ENCODE peak calls at places on chromosomes 5 and 9, in five cellular contexts. Q, O, E, N and J are unnamed samples. For H3K4me1, the result is how much of the 10 kb centered on the place peaks cover.

GRCh38 chr5:440413-441180 is 2.4 kb upstream of the EXOC3 start:
- DNase-seq in Q (no peak), O (no peak), E (no peak), N (no peak), J (no peak)

GRCh38 chr5:124735169-124735858 is 11.1 kb downstream of the ZNF608 start:
- DNase-seq in Q (peak), O (no peak), E (no peak), N (peak), J (peak)

GRCh38 chr5:16713386-16713928 is 96.7 kb upstream of the RETREG1 start:
- DNase-seq in Q (peak), O (no peak), E (no peak), N (peak), J (no peak)

GRCh38 chr9:124399323-124399962 is 15.8 kb downstream of the PSMB7 start:
- DNase-seq in Q (peak), O (no peak), E (no peak), N (peak), J (no peak)

GRCh38 chr9:92278117-92278516 is 15.4 kb downstream of the IARS1 start:
- DNase-seq in Q (no peak), O (no peak), E (no peak), N (no peak), J (no peak)

GRCh38 chr9:5263568-5264218 is 32.5 kb downstream of the INSL4 start:
- DNase-seq in Q (peak), O (peak), E (no peak), N (peak), J (peak)

GRCh38 chr9:88458716-88459115 is 70.5 kb downstream of the SPIN1 start:
- DNase-seq in Q (peak), O (no peak), E (no peak), N (no peak), J (no peak)

GRCh38 chr5:84287964-84288363 is 96.7 kb downstream of the EDIL3 start:
- DNase-seq in Q (peak), O (peak), E (no peak), N (no peak), J (no peak)

GRCh38 chr9:98168952-98169488 is 23.4 kb downstream of the CORO2A start:
- DNase-seq in Q (peak), O (no peak), E (no peak), N (peak), J (peak)

GRCh38 chr9:69946800-69947437 is 96.7 kb upstream of the MAMDC2 start:
- DNase-seq in Q (peak), O (peak), E (no peak), N (no peak), J (no peak)

GRCh38 chr5:126359884-126360283 is 63.3 kb upstream of the GRAMD2B start:
- DNase-seq in Q (peak), O (no peak), E (no peak), N (no peak), J (no peak)

GRCh38 chr9:76761448-76761847 is 2.8 kb upstream of the PCA3 start:
- DNase-seq in Q (peak), O (peak), E (no peak), N (no peak), J (no peak)

GRCh38 chr5:128965638-128966302 is 482 bp downstream of the SLC27A6 start:
- DNase-seq in Q (no peak), O (no peak), E (no peak), N (no peak), J (no peak)

GRCh38 chr5:67495072-67495471 is 298.5 kb upstream of the CD180 start:
- DNase-seq in Q (no peak), O (no peak), E (no peak), N (no peak), J (no peak)

GRCh38 chr9:125240649-125240999 is 519 bp downstream of the HSPA5 start:
- DNase-seq in Q (peak), O (no peak), E (peak), N (peak), J (peak)

GRCh38 chr5:92527311-92528078 is 1053.5 kb downstream of the NR2F1-AS1 start:
- DNase-seq in Q (peak), O (no peak), E (no peak), N (no peak), J (no peak)

GRCh38 chr9:110008663-110009062 is 199.3 kb downstream of the C9orf152 start:
- DNase-seq in Q (no peak), O (no peak), E (no peak), N (no peak), J (no peak)

GRCh38 chr5:149801307-149801985 is 71.3 kb downstream of the PPARGC1B start:
- DNase-seq in Q (no peak), O (no peak), E (no peak), N (no peak), J (no peak)

GRCh38 chr5:11494340-11494739 is 409.9 kb downstream of the CTNND2 start:
- DNase-seq in Q (no peak), O (no peak), E (no peak), N (no peak), J (no peak)

GRCh38 chr9:134381671-134382505 is 55.6 kb downstream of the RXRA start:
- DNase-seq in Q (peak), O (no peak), E (no peak), N (no peak), J (no peak)

GRCh38 chr9:122941560-122942234 is 877 bp downstream of the RABGAP1 start:
- DNase-seq in Q (peak), O (peak), E (no peak), N (no peak), J (no peak)

GRCh38 chr9:122940603-122941559 is at the start of gene RABGAP1:
- DNase-seq in Q (peak), O (peak), E (peak), N (peak), J (peak)

GRCh38 chr9:122939611-122940010 is 1.2 kb upstream of the RABGAP1 start:
- DNase-seq in Q (no peak), O (no peak), E (no peak), N (no peak), J (no peak)

GRCh38 chr9:122936464-122936863 is 4.4 kb upstream of the RABGAP1 start:
- DNase-seq in Q (no peak), O (no peak), E (no peak), N (no peak), J (peak)

DNA sequence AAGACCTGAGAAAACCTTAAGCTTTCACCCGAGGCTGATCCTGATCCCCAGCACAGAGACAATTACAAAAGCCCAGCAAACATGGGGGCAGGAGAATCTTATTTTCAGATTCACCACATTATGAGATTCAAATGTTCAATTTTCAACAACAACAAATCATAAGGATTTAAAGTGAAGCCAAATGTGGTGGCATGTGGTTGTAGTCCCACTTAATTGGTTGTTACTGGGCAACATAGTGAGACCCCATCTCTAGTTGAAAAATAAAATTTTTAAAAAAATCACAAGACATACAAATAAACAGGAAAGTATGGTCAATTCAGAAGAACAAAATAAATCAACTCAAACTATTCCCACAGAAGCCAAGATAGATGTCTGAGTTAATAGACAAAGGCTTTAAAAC is 3.9 kb upstream of the RABGAP1 start:
- DNase-seq in Q (no peak), O (no peak), E (no peak), N (no peak), J (no peak)
- H3K4me1 ChIP-seq in Q (under half), O (under half), E (under half), N (under half), J (under half)

GRCh38 chr9:136973618-136974617 is 3.4 kb upstream of the PTGDS start:
- DNase-seq in Q (no peak), O (no peak), E (no peak), N (no peak), J (no peak)

GRCh38 chr9:136978073-136978864 is 965 bp downstream of the PTGDS start:
- DNase-seq in Q (peak), O (peak), E (no peak), N (peak), J (no peak)

GRCh38 chr9:136974834-136975535 is 2.3 kb upstream of the PTGDS start:
- DNase-seq in Q (no peak), O (no peak), E (no peak), N (no peak), J (no peak)

GRCh38 chr9:136977223-136978072 is at the start of gene PTGDS:
- DNase-seq in Q (peak), O (no peak), E (no peak), N (peak), J (no peak)

GRCh38 chr9:136975624-136976023 is 1.7 kb upstream of the PTGDS start:
- DNase-seq in Q (peak), O (no peak), E (no peak), N (peak), J (no peak)
- H3K4me3 ChIP-seq in Q (no peak), O (no peak), E (no peak), N (no peak), J (no peak)

DNA sequence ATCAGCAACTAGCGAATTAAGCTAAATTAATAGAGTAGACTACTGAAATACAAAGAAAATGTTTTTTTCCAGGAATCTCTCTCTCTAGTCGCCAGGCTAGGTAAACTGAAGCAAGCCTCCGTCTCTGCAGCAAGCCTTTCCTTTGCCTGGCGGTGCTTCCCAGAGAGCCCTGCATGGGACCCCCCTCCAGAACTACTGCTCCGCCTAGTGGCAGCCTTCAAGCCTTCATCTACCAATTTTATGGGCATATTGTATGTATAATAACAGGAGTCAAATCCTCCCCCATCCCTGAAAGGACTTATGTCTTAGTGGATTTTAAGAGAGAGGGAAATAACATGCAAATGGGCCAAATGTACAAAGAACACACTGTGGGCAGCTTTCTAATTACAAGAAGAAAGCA is 241.9 kb downstream of the SAXO1 start:
- DNase-seq in Q (peak), O (no peak), E (no peak), N (peak), J (peak)
- TF ChIP-seq CTCF in Q (peak), O (peak), E (no peak), N (peak), J (peak)

DNA sequence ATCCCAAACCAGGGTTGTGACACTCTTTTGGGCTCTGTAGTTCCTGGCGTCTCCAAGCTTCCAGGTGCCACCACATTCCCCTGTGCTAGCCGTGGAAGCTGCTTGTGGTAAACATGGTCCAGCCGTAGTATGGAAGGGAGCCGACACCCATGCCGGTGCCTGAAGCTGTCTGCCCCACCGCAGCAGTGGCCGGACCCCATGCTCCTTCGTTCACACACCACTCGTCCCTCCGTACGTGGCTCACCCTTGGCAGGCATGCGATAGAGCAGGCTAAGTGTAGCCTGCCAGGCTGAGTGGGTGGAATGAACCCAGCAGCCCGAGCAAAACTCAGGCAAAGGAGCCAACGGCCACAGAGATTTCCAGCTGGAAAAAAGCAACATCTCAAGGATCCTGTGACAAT is 2030.4 kb downstream of the EFNA5 start:
- DNase-seq in Q (no peak), O (no peak), E (peak), N (no peak), J (no peak)
- H3K4me1 ChIP-seq in Q (under half), O (under half), E (under half), N (under half), J (under half)

DNA sequence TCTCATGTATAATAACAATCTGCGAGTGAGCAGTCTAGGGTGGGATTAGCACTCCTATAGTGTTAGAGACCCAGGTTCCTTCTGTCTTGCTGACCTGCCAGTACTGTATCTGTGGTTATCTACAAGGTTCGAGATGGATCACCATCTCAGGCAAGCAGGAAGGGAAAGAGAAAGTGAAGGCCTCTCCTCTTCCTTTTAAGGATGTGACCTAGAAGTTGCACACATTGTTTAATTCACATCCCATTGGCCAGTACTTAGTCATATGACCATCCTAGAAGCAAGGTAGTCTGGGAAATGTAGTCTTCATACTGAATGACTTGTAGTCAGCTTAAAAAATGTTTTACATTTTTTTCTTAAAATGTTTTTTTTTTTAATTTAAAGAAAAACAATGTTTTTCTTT is 168.6 kb downstream of the CARTPT start:
- DNase-seq in Q (peak), O (peak), E (no peak), N (peak), J (peak)
- H3K4me3 ChIP-seq in Q (no peak), O (no peak), E (no peak), N (no peak), J (no peak)

DNA sequence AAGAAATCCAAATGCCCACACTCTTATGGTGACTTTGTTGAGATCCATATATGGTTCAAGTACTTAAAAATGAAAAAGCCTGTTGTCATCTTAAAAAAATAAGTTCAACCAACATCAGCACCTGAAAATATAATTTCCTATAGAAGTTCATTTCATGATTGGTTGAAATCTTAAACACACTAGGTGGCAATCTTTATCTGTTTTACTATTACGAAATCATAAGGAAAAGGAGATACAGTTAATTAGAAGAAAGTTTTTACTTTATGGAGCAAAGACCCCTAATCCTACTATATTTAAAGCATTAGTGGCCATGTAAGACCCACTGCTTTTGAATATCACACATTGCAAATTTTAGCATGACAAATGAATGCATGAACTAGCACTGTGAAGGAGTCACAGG is 616.0 kb downstream of the RAB3C start:
- DNase-seq in Q (no peak), O (no peak), E (no peak), N (no peak), J (no peak)
- TF ChIP-seq CTCF in Q (no peak), O (no peak), E (no peak), N (no peak), J (no peak)

GRCh38 chr9:113391917-113392316 is 9.2 kb downstream of the ALAD start:
- DNase-seq in Q (no peak), O (no peak), E (no peak), N (no peak), J (no peak)
- H3K4me1 ChIP-seq in Q (under half), O (under half), E (under half), N (under half), J (under half)

GRCh38 chr9:96719538-96720315 is 58.2 kb downstream of the ZNF510 start:
- DNase-seq in Q (peak), O (no peak), E (peak), N (no peak), J (no peak)
- H3K4me3 ChIP-seq in Q (no peak), O (no peak), E (peak), N (no peak), J (no peak)